ENCODE peak calls at places on chromosomes 12 and 14, in six cellular contexts. One of them, this sample, is unnamed.

GRCh38 chr14:74014299-74014698 is 4.8 kb downstream of the ENTPD5 start:
- DNase-seq in HCT116: no peak
- DNase-seq in transverse colon: no peak
- DNase-seq in adrenal gland: no peak
- DNase-seq in NB4: peak; percentile 26
- DNase-seq in IMR-90: no peak
- DNase-seq in this sample: no peak

GRCh38 chr12:49482095-49483051 is 56.5 kb upstream of the KCNH3 start:
- DNase-seq in HCT116: no peak
- DNase-seq in transverse colon: no peak
- DNase-seq in adrenal gland: no peak
- DNase-seq in NB4: no peak
- DNase-seq in IMR-90: peak; percentile 39
- DNase-seq in this sample: no peak

GRCh38 chr12:128861226-128862016 is 8.1 kb downstream of the GLT1D1 start:
- DNase-seq in HCT116: no peak
- DNase-seq in transverse colon: no peak
- DNase-seq in adrenal gland: no peak
- DNase-seq in NB4: no peak
- DNase-seq in IMR-90: no peak
- DNase-seq in this sample: no peak

GRCh38 chr12:71057330-71057729 is 100.5 kb downstream of the TSPAN8 start:
- DNase-seq in HCT116: no peak
- DNase-seq in transverse colon: no peak
- DNase-seq in adrenal gland: no peak
- DNase-seq in NB4: no peak
- DNase-seq in IMR-90: no peak
- DNase-seq in this sample: no peak

GRCh38 chr14:72621387-72622065 is 272.4 kb downstream of the DPF3 start:
- DNase-seq in HCT116: no peak
- DNase-seq in transverse colon: no peak
- DNase-seq in adrenal gland: no peak
- DNase-seq in NB4: no peak
- DNase-seq in IMR-90: no peak
- DNase-seq in this sample: no peak

GRCh38 chr12:89179983-89180382 is 172.3 kb downstream of the DUSP6 start:
- DNase-seq in HCT116: no peak
- DNase-seq in transverse colon: peak; percentile 15
- DNase-seq in adrenal gland: peak; percentile 49
- DNase-seq in NB4: peak; percentile 85
- DNase-seq in IMR-90: peak; percentile 73
- DNase-seq in this sample: peak; percentile 23

GRCh38 chr14:69129264-69129880 is 23.5 kb downstream of the DCAF5 start:
- DNase-seq in HCT116: peak; percentile 52
- DNase-seq in transverse colon: peak; percentile 70
- DNase-seq in adrenal gland: peak; percentile 78
- DNase-seq in NB4: peak; percentile 83
- DNase-seq in IMR-90: peak; percentile 88
- DNase-seq in this sample: peak; percentile 91

GRCh38 chr12:42809226-42809625 is 219.7 kb upstream of the PRICKLE1 start:
- DNase-seq in HCT116: no peak
- DNase-seq in transverse colon: no peak
- DNase-seq in adrenal gland: no peak
- DNase-seq in NB4: no peak
- DNase-seq in IMR-90: peak; percentile 48
- DNase-seq in this sample: no peak

GRCh38 chr12:14418526-14418925 is 53.0 kb downstream of the ATF7IP start:
- DNase-seq in HCT116: no peak
- DNase-seq in transverse colon: no peak
- DNase-seq in adrenal gland: no peak
- DNase-seq in NB4: no peak
- DNase-seq in IMR-90: peak; percentile 38
- DNase-seq in this sample: peak; percentile 48

GRCh38 chr12:53079226-53080117 is at the start of gene SPRYD3:
- DNase-seq in HCT116: peak; percentile 89
- DNase-seq in transverse colon: peak; percentile 98
- DNase-seq in adrenal gland: peak; percentile 97
- DNase-seq in NB4: peak; percentile 99
- DNase-seq in IMR-90: peak; percentile 96
- DNase-seq in this sample: peak; percentile 98

GRCh38 chr12:64042901-64043300 is 179.2 kb downstream of the KICS2 start:
- DNase-seq in HCT116: no peak
- DNase-seq in transverse colon: no peak
- DNase-seq in adrenal gland: no peak
- DNase-seq in NB4: peak; percentile 4
- DNase-seq in IMR-90: peak; percentile 68
- DNase-seq in this sample: no peak

GRCh38 chr12:14833952-14834351 is 9.4 kb downstream of the ART4 start:
- DNase-seq in HCT116: no peak
- DNase-seq in transverse colon: no peak
- DNase-seq in adrenal gland: no peak
- DNase-seq in NB4: no peak
- DNase-seq in IMR-90: peak; percentile 29
- DNase-seq in this sample: peak; percentile 47

GRCh38 chr12:6778571-6779550 is 6.5 kb downstream of the LAG3 start:
- DNase-seq in HCT116: peak; percentile 81
- DNase-seq in transverse colon: peak; percentile 96
- DNase-seq in adrenal gland: peak; percentile 95
- DNase-seq in NB4: peak; percentile 91
- DNase-seq in IMR-90: peak; percentile 91
- DNase-seq in this sample: peak; percentile 93
- TF ChIP-seq POLR2A in HCT116: no peak
- TF ChIP-seq POLR2A in transverse colon: no peak
- TF ChIP-seq POLR2A in adrenal gland: peak; percentile 59
- TF ChIP-seq POLR2A in NB4: peak; percentile 36
- TF ChIP-seq POLR2A in IMR-90: peak; percentile 48
- TF ChIP-seq POLR2A in this sample: no peak

GRCh38 chr14:105091335-105092123 is 26.3 kb upstream of the GPR132 start:
- DNase-seq in HCT116: peak; percentile 77
- DNase-seq in transverse colon: peak; percentile 94
- DNase-seq in adrenal gland: peak; percentile 80
- DNase-seq in NB4: no peak
- DNase-seq in IMR-90: no peak
- DNase-seq in this sample: no peak
- TF ChIP-seq POLR2A in HCT116: no peak
- TF ChIP-seq POLR2A in transverse colon: peak; percentile 78
- TF ChIP-seq POLR2A in adrenal gland: no peak
- TF ChIP-seq POLR2A in NB4: no peak
- TF ChIP-seq POLR2A in IMR-90: no peak
- TF ChIP-seq POLR2A in this sample: no peak

GRCh38 chr14:76812422-76813383 is at the start of gene ANGEL1:
- DNase-seq in HCT116: peak; percentile 82
- DNase-seq in transverse colon: peak; percentile 97
- DNase-seq in adrenal gland: peak; percentile 97
- DNase-seq in NB4: peak; percentile 96
- DNase-seq in IMR-90: peak; percentile 88
- DNase-seq in this sample: peak; percentile 96
- TF ChIP-seq POLR2A in HCT116: peak; percentile 77
- TF ChIP-seq POLR2A in transverse colon: peak; percentile 89
- TF ChIP-seq POLR2A in adrenal gland: peak; percentile 89
- TF ChIP-seq POLR2A in NB4: peak; percentile 88
- TF ChIP-seq POLR2A in IMR-90: no peak
- TF ChIP-seq POLR2A in this sample: peak; percentile 75

DNA sequence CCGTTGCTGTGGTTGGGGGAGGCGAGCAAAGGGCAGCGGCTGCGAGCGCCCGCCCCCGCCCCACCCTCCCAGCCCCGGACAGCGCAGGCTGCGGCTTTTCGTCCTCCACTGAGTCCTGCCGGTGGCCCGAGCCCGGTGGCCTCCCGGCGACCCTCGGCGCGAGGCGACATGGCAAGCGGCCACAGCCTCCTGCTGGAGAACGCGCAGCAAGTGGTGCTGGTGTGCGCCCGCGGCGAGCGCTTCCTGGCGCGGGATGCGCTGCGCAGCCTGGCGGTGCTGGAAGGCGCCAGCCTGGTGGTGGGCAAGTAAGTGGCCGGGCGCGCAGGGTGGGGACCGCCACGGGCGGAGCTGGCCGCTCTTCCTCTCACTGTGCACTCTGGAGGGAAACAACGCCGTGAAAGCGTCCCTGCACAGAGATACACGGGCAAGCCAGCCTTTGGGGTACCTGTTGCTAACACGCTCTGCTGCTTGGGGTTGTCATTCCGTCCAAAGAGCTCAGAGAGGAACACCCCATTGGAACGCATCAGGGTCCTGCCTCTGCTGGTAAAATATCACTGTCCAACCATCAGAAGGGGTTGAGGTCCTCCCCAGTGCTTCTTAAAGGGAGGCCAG is at the start of gene AMDHD1:
- DNase-seq in HCT116: peak; percentile 40
- DNase-seq in transverse colon: peak; percentile 62
- DNase-seq in adrenal gland: peak; percentile 51
- DNase-seq in NB4: peak; percentile 86
- DNase-seq in IMR-90: peak; percentile 39
- DNase-seq in this sample: peak; percentile 53
- TF ChIP-seq POLR2A in HCT116: no peak
- TF ChIP-seq POLR2A in transverse colon: no peak
- TF ChIP-seq POLR2A in adrenal gland: peak; percentile 29
- TF ChIP-seq POLR2A in NB4: no peak
- TF ChIP-seq POLR2A in IMR-90: no peak
- TF ChIP-seq POLR2A in this sample: peak; percentile 6

GRCh38 chr14:103920981-103921854 is 7.0 kb upstream of the TDRD9 start:
- DNase-seq in HCT116: peak; percentile 86
- DNase-seq in transverse colon: peak; percentile 94
- DNase-seq in adrenal gland: peak; percentile 93
- DNase-seq in NB4: peak; percentile 92
- DNase-seq in IMR-90: peak; percentile 89
- DNase-seq in this sample: peak; percentile 95
- TF ChIP-seq POLR2A in HCT116: peak; percentile 84
- TF ChIP-seq POLR2A in transverse colon: peak; percentile 88
- TF ChIP-seq POLR2A in adrenal gland: peak; percentile 85
- TF ChIP-seq POLR2A in NB4: peak; percentile 90
- TF ChIP-seq POLR2A in IMR-90: peak; percentile 46
- TF ChIP-seq POLR2A in this sample: peak; percentile 88

GRCh38 chr12:65935906-65936528 is 111.7 kb downstream of the HMGA2 start:
- DNase-seq in HCT116: no peak
- DNase-seq in transverse colon: no peak
- DNase-seq in adrenal gland: no peak
- DNase-seq in NB4: no peak
- DNase-seq in IMR-90: no peak
- DNase-seq in this sample: no peak
- TF ChIP-seq POLR2A in HCT116: no peak
- TF ChIP-seq POLR2A in transverse colon: no peak
- TF ChIP-seq POLR2A in adrenal gland: no peak
- TF ChIP-seq POLR2A in NB4: no peak
- TF ChIP-seq POLR2A in IMR-90: no peak
- TF ChIP-seq POLR2A in this sample: no peak

DNA sequence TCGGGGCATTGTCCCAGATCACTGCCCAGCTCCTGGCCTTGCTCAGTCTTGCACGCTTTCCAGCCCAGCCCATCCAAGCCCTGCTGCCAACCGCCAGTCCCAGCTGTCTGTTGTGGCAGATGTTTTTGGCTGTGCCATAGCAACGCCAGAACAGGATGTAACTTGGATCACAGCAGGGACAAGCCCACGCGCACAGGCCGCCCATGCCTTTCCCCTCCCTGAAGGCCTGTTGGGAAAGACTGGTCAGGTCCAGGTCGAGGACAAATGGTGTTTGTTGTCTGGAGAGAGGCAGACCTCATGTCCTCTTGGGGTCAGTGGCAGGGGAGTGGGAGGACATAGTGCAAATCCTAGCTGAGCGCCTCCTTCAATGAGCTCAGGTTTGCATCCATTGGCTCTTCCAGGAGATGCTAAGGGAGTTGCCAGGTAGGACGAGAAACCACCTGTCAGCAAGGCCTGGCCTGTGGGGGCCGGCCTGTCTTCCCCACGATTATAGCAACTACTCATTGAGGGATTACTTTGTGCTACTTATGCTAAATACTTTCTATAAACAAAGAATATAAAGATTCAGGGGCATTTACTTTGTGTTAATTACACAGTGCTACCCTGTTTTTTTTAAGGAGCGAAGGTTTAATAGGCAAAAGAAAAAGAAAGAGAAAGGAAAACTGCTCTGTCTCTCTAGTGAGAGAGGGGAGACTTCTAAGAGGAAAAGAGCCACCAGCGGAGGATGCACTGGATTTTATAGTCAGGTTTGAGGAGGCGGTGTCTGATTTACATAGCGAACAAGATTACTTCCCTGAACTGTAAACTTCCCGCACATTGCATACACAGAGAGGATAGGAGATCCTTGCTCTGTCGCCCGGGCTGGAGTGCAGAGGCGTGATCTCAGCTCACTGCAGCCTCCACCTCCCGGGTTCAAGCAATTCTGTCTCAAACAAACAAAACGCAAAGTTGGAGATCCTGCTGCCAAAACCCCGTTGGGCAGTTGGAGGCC is 42.8 kb upstream of the CORO1C start:
- DNase-seq in HCT116: no peak
- DNase-seq in transverse colon: peak; percentile 78
- DNase-seq in adrenal gland: peak; percentile 63
- DNase-seq in NB4: peak; percentile 43
- DNase-seq in IMR-90: peak; percentile 68
- DNase-seq in this sample: peak; percentile 29
- TF ChIP-seq POLR2A in HCT116: no peak
- TF ChIP-seq POLR2A in transverse colon: peak; percentile 65
- TF ChIP-seq POLR2A in adrenal gland: no peak
- TF ChIP-seq POLR2A in NB4: no peak
- TF ChIP-seq POLR2A in IMR-90: no peak
- TF ChIP-seq POLR2A in this sample: no peak

DNA sequence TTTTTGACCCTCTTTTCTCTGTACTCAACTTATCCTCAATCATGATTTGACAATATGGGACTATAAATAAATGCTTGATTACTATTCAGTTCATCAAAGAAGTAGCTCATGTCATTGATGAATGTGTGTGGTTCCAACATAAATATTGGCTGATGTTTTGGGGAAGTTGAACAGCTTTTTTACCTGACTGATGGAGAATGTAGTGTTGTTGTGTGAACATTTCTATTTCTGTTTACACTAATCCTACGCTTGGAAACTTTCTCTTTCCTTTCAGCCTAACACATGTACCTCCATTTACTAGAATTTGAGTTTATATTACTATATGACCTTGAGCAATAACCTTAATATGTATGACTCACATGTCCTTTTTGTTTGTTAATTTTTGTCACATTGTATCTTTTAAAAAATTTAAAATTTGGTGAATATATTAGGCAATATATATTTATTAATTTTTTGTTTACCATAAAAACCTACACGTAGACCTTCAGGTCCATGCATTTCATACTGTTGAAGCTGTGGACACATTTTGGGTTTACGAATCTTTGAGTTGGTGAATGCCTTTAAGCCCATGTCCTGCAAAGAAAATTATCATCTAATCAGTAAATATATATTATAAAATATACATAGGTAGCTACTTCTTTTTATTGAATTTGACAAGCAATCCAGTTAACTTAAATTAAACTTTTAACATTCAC is 21.1 kb downstream of the A2M start:
- DNase-seq in HCT116: no peak
- DNase-seq in transverse colon: no peak
- DNase-seq in adrenal gland: no peak
- DNase-seq in NB4: no peak
- DNase-seq in IMR-90: no peak
- DNase-seq in this sample: no peak
- TF ChIP-seq POLR2A in HCT116: no peak
- TF ChIP-seq POLR2A in transverse colon: no peak
- TF ChIP-seq POLR2A in adrenal gland: no peak
- TF ChIP-seq POLR2A in NB4: no peak
- TF ChIP-seq POLR2A in IMR-90: no peak
- TF ChIP-seq POLR2A in this sample: no peak

GRCh38 chr14:38070213-38070612 is 137.5 kb upstream of the SSTR1 start:
- DNase-seq in HCT116: no peak
- DNase-seq in transverse colon: no peak
- DNase-seq in adrenal gland: no peak
- DNase-seq in NB4: no peak
- DNase-seq in IMR-90: no peak
- DNase-seq in this sample: no peak
- TF ChIP-seq POLR2A in HCT116: no peak
- TF ChIP-seq POLR2A in transverse colon: no peak
- TF ChIP-seq POLR2A in adrenal gland: no peak
- TF ChIP-seq POLR2A in NB4: no peak
- TF ChIP-seq POLR2A in IMR-90: no peak
- TF ChIP-seq POLR2A in this sample: no peak

GRCh38 chr12:122974892-122975789 is at the start of gene OGFOD2:
- DNase-seq in HCT116: peak; percentile 81
- DNase-seq in transverse colon: peak; percentile 93
- DNase-seq in adrenal gland: peak; percentile 93
- DNase-seq in NB4: peak; percentile 97
- DNase-seq in IMR-90: peak; percentile 88
- DNase-seq in this sample: peak; percentile 97
- TF ChIP-seq POLR2A in HCT116: peak; percentile 33
- TF ChIP-seq POLR2A in transverse colon: peak; percentile 55
- TF ChIP-seq POLR2A in adrenal gland: peak; percentile 44
- TF ChIP-seq POLR2A in NB4: peak; percentile 71
- TF ChIP-seq POLR2A in IMR-90: peak; percentile 61
- TF ChIP-seq POLR2A in this sample: peak; percentile 65